ENCODE peak calls at places on chromosomes 6 and 20, in five cellular contexts. One of them, this sample, is unnamed.

GRCh38 chr6:13724174-13724573 is 12.5 kb upstream of the RANBP9 start:
- DNase-seq in hepatocyte: peak
- DNase-seq in cardiac muscle cell: no peak
- DNase-seq in K562: no peak
- DNase-seq in tibial nerve: no peak
- DNase-seq in this sample: no peak

GRCh38 chr6:3749991-3750323 is 1.6 kb downstream of the PXDC1 start:
- DNase-seq in hepatocyte: peak
- DNase-seq in tibial nerve: peak
- DNase-seq in K562: peak
- DNase-seq in cardiac muscle cell: peak
- DNase-seq in this sample: peak

GRCh38 chr20:21968486-21968885 is 263.0 kb downstream of the PAX1 start:
- DNase-seq in hepatocyte: no peak
- DNase-seq in cardiac muscle cell: no peak
- DNase-seq in K562: no peak
- DNase-seq in tibial nerve: no peak
- DNase-seq in this sample: no peak

GRCh38 chr6:168711049-168711640 is 270.2 kb downstream of the SMOC2 start:
- DNase-seq in tibial nerve: no peak
- DNase-seq in K562: peak
- DNase-seq in cardiac muscle cell: peak
- DNase-seq in hepatocyte: peak
- DNase-seq in this sample: no peak

GRCh38 chr6:149781715-149782114 is 32.2 kb downstream of the PCMT1 start:
- DNase-seq in cardiac muscle cell: peak
- DNase-seq in hepatocyte: no peak
- DNase-seq in tibial nerve: no peak
- DNase-seq in K562: no peak
- DNase-seq in this sample: no peak

GRCh38 chr6:95819461-95819860 is 196.3 kb upstream of the FUT9 start:
- DNase-seq in tibial nerve: no peak
- DNase-seq in K562: no peak
- DNase-seq in hepatocyte: no peak
- DNase-seq in cardiac muscle cell: no peak
- DNase-seq in this sample: no peak

GRCh38 chr6:63527658-63528514 is 44.4 kb upstream of the LOC128125822 start:
- DNase-seq in cardiac muscle cell: peak
- DNase-seq in tibial nerve: no peak
- DNase-seq in K562: no peak
- DNase-seq in hepatocyte: peak
- DNase-seq in this sample: peak

GRCh38 chr6:10743514-10743913 is 4.1 kb upstream of the TMEM14B start:
- DNase-seq in cardiac muscle cell: no peak
- DNase-seq in tibial nerve: no peak
- DNase-seq in hepatocyte: no peak
- DNase-seq in K562: no peak
- DNase-seq in this sample: no peak

GRCh38 chr20:58019027-58019849 is 209.2 kb downstream of the ANKRD60 start:
- DNase-seq in tibial nerve: no peak
- DNase-seq in K562: no peak
- DNase-seq in hepatocyte: no peak
- DNase-seq in cardiac muscle cell: no peak
- DNase-seq in this sample: no peak

GRCh38 chr20:24981750-24982149 is 10.8 kb downstream of the APMAP start:
- DNase-seq in cardiac muscle cell: no peak
- DNase-seq in tibial nerve: no peak
- DNase-seq in hepatocyte: no peak
- DNase-seq in K562: no peak
- DNase-seq in this sample: no peak

GRCh38 chr6:161882196-161882595 is 608.3 kb upstream of the AGPAT4 start:
- DNase-seq in cardiac muscle cell: no peak
- DNase-seq in K562: no peak
- DNase-seq in tibial nerve: no peak
- DNase-seq in hepatocyte: no peak
- DNase-seq in this sample: no peak

GRCh38 chr6:98039443-98039842 is 756.4 kb upstream of the MMS22L start:
- DNase-seq in tibial nerve: no peak
- DNase-seq in hepatocyte: no peak
- DNase-seq in K562: no peak
- DNase-seq in cardiac muscle cell: no peak
- DNase-seq in this sample: no peak

GRCh38 chr6:136526937-136527336 is 23.3 kb downstream of the MAP7 start:
- DNase-seq in cardiac muscle cell: no peak
- DNase-seq in K562: no peak
- DNase-seq in tibial nerve: no peak
- DNase-seq in hepatocyte: no peak
- DNase-seq in this sample: no peak

GRCh38 chr6:3053231-3053508 is 15.1 kb upstream of the RIPK1 start:
- DNase-seq in tibial nerve: no peak
- DNase-seq in cardiac muscle cell: no peak
- DNase-seq in hepatocyte: no peak
- DNase-seq in K562: no peak
- DNase-seq in this sample: no peak

GRCh38 chr6:145209312-145209711 is 526.0 kb downstream of the EPM2A start:
- DNase-seq in tibial nerve: no peak
- DNase-seq in K562: no peak
- DNase-seq in hepatocyte: no peak
- DNase-seq in cardiac muscle cell: no peak
- DNase-seq in this sample: no peak

GRCh38 chr6:145204258-145204766 is 531.0 kb downstream of the EPM2A start:
- DNase-seq in tibial nerve: no peak
- DNase-seq in K562: no peak
- DNase-seq in hepatocyte: no peak
- DNase-seq in cardiac muscle cell: no peak
- DNase-seq in this sample: no peak

GRCh38 chr6:145208474-145208873 is 526.8 kb downstream of the EPM2A start:
- DNase-seq in tibial nerve: no peak
- DNase-seq in cardiac muscle cell: no peak
- DNase-seq in K562: no peak
- DNase-seq in hepatocyte: no peak
- DNase-seq in this sample: no peak

GRCh38 chr6:145206247-145206907 is 528.9 kb downstream of the EPM2A start:
- DNase-seq in K562: no peak
- DNase-seq in tibial nerve: no peak
- DNase-seq in cardiac muscle cell: peak
- DNase-seq in hepatocyte: peak
- DNase-seq in this sample: no peak
- H3K4me3 ChIP-seq in K562: no peak
- H3K4me3 ChIP-seq in tibial nerve: no peak
- H3K4me3 ChIP-seq in cardiac muscle cell: no peak
- H3K4me3 ChIP-seq in hepatocyte: no peak
- H3K4me3 ChIP-seq in this sample: no peak

GRCh38 chr6:167350731-167351655 is 26.1 kb downstream of the TTLL2 start:
- DNase-seq in K562: peak
- DNase-seq in cardiac muscle cell: peak
- DNase-seq in hepatocyte: peak
- DNase-seq in tibial nerve: peak
- DNase-seq in this sample: peak
- H3K4me3 ChIP-seq in K562: no peak
- H3K4me3 ChIP-seq in cardiac muscle cell: peak
- H3K4me3 ChIP-seq in hepatocyte: peak
- H3K4me3 ChIP-seq in tibial nerve: peak
- H3K4me3 ChIP-seq in this sample: peak

GRCh38 chr6:30955367-30956042 is 14.7 kb downstream of the MUCL3 start:
- DNase-seq in K562: peak
- DNase-seq in tibial nerve: no peak
- DNase-seq in cardiac muscle cell: peak
- DNase-seq in hepatocyte: peak
- DNase-seq in this sample: peak
- H3K4me3 ChIP-seq in K562: peak
- H3K4me3 ChIP-seq in tibial nerve: peak
- H3K4me3 ChIP-seq in cardiac muscle cell: peak
- H3K4me3 ChIP-seq in hepatocyte: peak
- H3K4me3 ChIP-seq in this sample: peak

GRCh38 chr20:53829086-53829703 is 235.6 kb upstream of the ZNF217 start:
- DNase-seq in K562: peak
- DNase-seq in cardiac muscle cell: peak
- DNase-seq in hepatocyte: peak
- DNase-seq in tibial nerve: no peak
- DNase-seq in this sample: no peak
- H3K4me3 ChIP-seq in K562: peak
- H3K4me3 ChIP-seq in cardiac muscle cell: no peak
- H3K4me3 ChIP-seq in hepatocyte: no peak
- H3K4me3 ChIP-seq in tibial nerve: peak
- H3K4me3 ChIP-seq in this sample: no peak

GRCh38 chr6:15893556-15894253 is 230.9 kb upstream of the DTNBP1 start:
- DNase-seq in cardiac muscle cell: peak
- DNase-seq in tibial nerve: no peak
- DNase-seq in hepatocyte: peak
- DNase-seq in K562: peak
- DNase-seq in this sample: no peak
- H3K4me3 ChIP-seq in cardiac muscle cell: no peak
- H3K4me3 ChIP-seq in tibial nerve: no peak
- H3K4me3 ChIP-seq in hepatocyte: no peak
- H3K4me3 ChIP-seq in K562: no peak
- H3K4me3 ChIP-seq in this sample: no peak

GRCh38 chr20:63174309-63175030 is 41.5 kb downstream of the YTHDF1 start:
- DNase-seq in cardiac muscle cell: no peak
- DNase-seq in tibial nerve: no peak
- DNase-seq in hepatocyte: no peak
- DNase-seq in K562: no peak
- DNase-seq in this sample: no peak

GRCh38 chr20:63173552-63174191 is 42.3 kb downstream of the YTHDF1 start:
- DNase-seq in hepatocyte: no peak
- DNase-seq in K562: no peak
- DNase-seq in tibial nerve: no peak
- DNase-seq in cardiac muscle cell: no peak
- DNase-seq in this sample: no peak

GRCh38 chr20:63176035-63176434 is 39.9 kb downstream of the YTHDF1 start:
- DNase-seq in tibial nerve: no peak
- DNase-seq in cardiac muscle cell: no peak
- DNase-seq in K562: no peak
- DNase-seq in hepatocyte: peak
- DNase-seq in this sample: no peak

GRCh38 chr20:63176448-63177133 is 39.3 kb downstream of the YTHDF1 start:
- DNase-seq in cardiac muscle cell: no peak
- DNase-seq in tibial nerve: no peak
- DNase-seq in K562: no peak
- DNase-seq in hepatocyte: no peak
- DNase-seq in this sample: no peak

GRCh38 chr20:63175031-63175895 is 40.7 kb downstream of the YTHDF1 start:
- DNase-seq in K562: peak
- DNase-seq in cardiac muscle cell: no peak
- DNase-seq in tibial nerve: no peak
- DNase-seq in hepatocyte: no peak
- DNase-seq in this sample: no peak
- H3K4me3 ChIP-seq in K562: no peak
- H3K4me3 ChIP-seq in cardiac muscle cell: peak
- H3K4me3 ChIP-seq in tibial nerve: no peak
- H3K4me3 ChIP-seq in hepatocyte: no peak
- H3K4me3 ChIP-seq in this sample: no peak

GRCh38 chr6:12545141-12545540 is 171.4 kb upstream of the PHACTR1 start:
- DNase-seq in tibial nerve: no peak
- DNase-seq in cardiac muscle cell: no peak
- DNase-seq in K562: no peak
- DNase-seq in hepatocyte: no peak
- DNase-seq in this sample: no peak
- H3K4me3 ChIP-seq in tibial nerve: no peak
- H3K4me3 ChIP-seq in cardiac muscle cell: no peak
- H3K4me3 ChIP-seq in K562: no peak
- H3K4me3 ChIP-seq in hepatocyte: no peak
- H3K4me3 ChIP-seq in this sample: no peak